ENCODE peak calls at places on chromosomes 4 and X, in five cellular contexts. K, W, E, I and H are unnamed samples.

GRCh38 chr4:80461412-80461811 is 125.9 kb downstream of the CFAP299 start:
- DNase-seq in K (no peak), W (no peak), E (no peak), I (no peak), H (no peak)

GRCh38 chr4:130668859-130669258 is 1572.9 kb downstream of the C4orf33 start:
- DNase-seq in K (no peak), W (no peak), E (no peak), I (no peak), H (no peak)

GRCh38 chr4:15457401-15458201 is 12.1 kb upstream of the CC2D2A start:
- DNase-seq in K (no peak), W (no peak), E (peak), I (no peak), H (no peak)

GRCh38 chrX:41889317-41890025 is 33.9 kb downstream of the CASK start:
- DNase-seq in K (no peak), W (no peak), E (no peak), I (no peak), H (no peak)

GRCh38 chr4:15659768-15660394 is 4.7 kb upstream of the FBXL5 start:
- DNase-seq in K (no peak), W (no peak), E (no peak), I (no peak), H (no peak)

GRCh38 chrX:98068210-98068609 is 1184.5 kb downstream of the RPA4 start:
- DNase-seq in K (no peak), W (no peak), E (no peak), I (no peak), H (no peak)

GRCh38 chr4:185656467-185656890 is 121.2 kb upstream of the PDLIM3 start:
- DNase-seq in K (peak), W (no peak), E (peak), I (no peak), H (peak)

GRCh38 chr4:5066101-5066500 is 14.8 kb downstream of the STK32B start:
- DNase-seq in K (no peak), W (no peak), E (no peak), I (no peak), H (no peak)

GRCh38 chr4:125111352-125111751 is 203.4 kb upstream of the FAT4 start:
- DNase-seq in K (no peak), W (no peak), E (no peak), I (no peak), H (no peak)

GRCh38 chrX:19698125-19698524 is 182.8 kb upstream of the MAP3K15 start:
- DNase-seq in K (no peak), W (no peak), E (no peak), I (peak), H (no peak)

GRCh38 chrX:65731684-65732289 is 64.3 kb downstream of the MSN start:
- DNase-seq in K (no peak), W (no peak), E (no peak), I (no peak), H (no peak)

GRCh38 chr4:40500781-40501180 is 128.9 kb downstream of the RBM47 start:
- DNase-seq in K (no peak), W (no peak), E (no peak), I (no peak), H (no peak)

GRCh38 chr4:153113061-153113837 is 91.0 kb upstream of the TRIM2 start:
- DNase-seq in K (no peak), W (no peak), E (no peak), I (no peak), H (no peak)

GRCh38 chr4:81833596-81833995 is 361.9 kb upstream of the RASGEF1B start:
- DNase-seq in K (no peak), W (no peak), E (no peak), I (no peak), H (no peak)

GRCh38 chrX:105658136-105658535 is 164.2 kb upstream of the NRK start:
- DNase-seq in K (no peak), W (no peak), E (no peak), I (no peak), H (no peak)

GRCh38 chr4:70722199-70722791 is 531 bp downstream of the RUFY3 start:
- DNase-seq in K (no peak), W (no peak), E (no peak), I (no peak), H (no peak)

GRCh38 chr4:124415206-124415605 is 297.3 kb downstream of the ANKRD50 start:
- DNase-seq in K (no peak), W (no peak), E (no peak), I (no peak), H (no peak)

GRCh38 chrX:22357621-22358020 is 84.9 kb downstream of the CBLL2 start:
- DNase-seq in K (no peak), W (no peak), E (no peak), I (no peak), H (no peak)

GRCh38 chr4:102794999-102795398 is 32.4 kb downstream of the UBE2D3 start:
- DNase-seq in K (no peak), W (no peak), E (no peak), I (no peak), H (no peak)
- H3K4me3 ChIP-seq in K (no peak), W (no peak), E (no peak), I (no peak), H (no peak)

DNA sequence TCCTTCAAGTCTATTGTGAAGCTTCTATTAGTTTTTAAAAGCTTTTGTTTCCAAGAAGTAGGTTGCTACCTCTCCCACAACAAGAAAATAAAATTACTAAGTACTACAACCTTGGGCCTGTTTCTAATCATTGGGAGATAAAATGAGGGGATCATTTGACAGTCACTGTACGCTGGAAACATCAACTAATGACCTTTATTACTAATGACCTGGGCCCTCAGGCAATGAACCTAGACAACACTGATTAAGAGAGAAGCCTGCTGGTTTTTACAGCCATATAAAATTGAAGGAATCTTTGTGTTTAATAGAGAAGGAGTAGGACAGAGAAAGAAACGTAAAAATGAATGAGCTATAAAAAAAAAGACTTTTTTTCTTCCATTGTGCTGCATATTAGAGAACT is 1000.9 kb downstream of the STPG2 start:
- DNase-seq in K (no peak), W (no peak), E (no peak), I (no peak), H (no peak)
- H3K27ac ChIP-seq in K (no peak), W (no peak), E (no peak), I (no peak), H (no peak)

GRCh38 chr4:147709999-147710398 is 21.9 kb upstream of the ARHGAP10 start:
- DNase-seq in K (no peak), W (no peak), E (no peak), I (no peak), H (no peak)

GRCh38 chr4:147704846-147705245 is 20.9 kb upstream of the PRMT9 start:
- DNase-seq in K (no peak), W (no peak), E (no peak), I (no peak), H (no peak)

GRCh38 chr4:147707892-147708672 is 23.8 kb upstream of the ARHGAP10 start:
- DNase-seq in K (no peak), W (no peak), E (peak), I (peak), H (no peak)
- H3K4me3 ChIP-seq in K (no peak), W (no peak), E (no peak), I (no peak), H (peak)

GRCh38 chrX:30489323-30489722 is 88.2 kb downstream of the TASL start:
- DNase-seq in K (no peak), W (no peak), E (peak), I (no peak), H (no peak)
- H3K27ac ChIP-seq in K (no peak), W (no peak), E (no peak), I (no peak), H (no peak)

GRCh38 chrX:111095974-111096870 is at the start of gene PAK3:
- DNase-seq in K (peak), W (peak), E (peak), I (no peak), H (peak)
- H3K4me3 ChIP-seq in K (peak), W (peak), E (peak), I (peak), H (peak)

GRCh38 chr4:105139646-105140045 is 7.0 kb upstream of the TET2 start:
- DNase-seq in K (no peak), W (no peak), E (no peak), I (no peak), H (no peak)
- H3K27ac ChIP-seq in K (no peak), W (no peak), E (no peak), I (no peak), H (no peak)

GRCh38 chr4:169270156-169270809 is 473 bp downstream of the SH3RF1 start:
- DNase-seq in K (peak), W (no peak), E (peak), I (peak), H (peak)
- H3K4me3 ChIP-seq in K (peak), W (peak), E (peak), I (peak), H (peak)

DNA sequence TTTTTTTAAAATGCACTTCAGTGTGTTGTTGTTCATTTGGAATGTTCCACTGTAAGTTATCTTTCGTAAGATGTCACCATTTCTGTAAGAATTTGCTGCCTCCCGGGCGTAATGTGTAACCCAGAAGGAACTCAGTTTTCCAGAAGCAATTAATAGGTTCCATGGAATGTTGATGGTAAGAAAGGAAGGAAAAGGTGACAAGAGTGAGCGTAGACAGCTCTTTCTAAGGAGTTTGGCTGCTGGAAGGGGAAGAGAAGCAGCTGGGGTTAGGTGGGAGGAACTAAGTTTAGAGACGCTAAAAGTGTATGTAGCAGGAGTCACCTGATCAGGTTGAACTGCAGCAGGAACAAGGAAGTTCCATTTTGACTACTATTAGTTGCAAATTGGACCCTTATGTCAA is 35.9 kb downstream of the PNMA5 start:
- DNase-seq in K (no peak), W (no peak), E (no peak), I (no peak), H (no peak)
- H3K27ac ChIP-seq in K (no peak), W (peak), E (no peak), I (peak), H (peak)

GRCh38 chr4:183399166-183399565 is 45.3 kb upstream of the CDKN2AIP start:
- DNase-seq in K (no peak), W (no peak), E (no peak), I (no peak), H (no peak)
- H3K4me3 ChIP-seq in K (no peak), W (peak), E (no peak), I (no peak), H (peak)

DNA sequence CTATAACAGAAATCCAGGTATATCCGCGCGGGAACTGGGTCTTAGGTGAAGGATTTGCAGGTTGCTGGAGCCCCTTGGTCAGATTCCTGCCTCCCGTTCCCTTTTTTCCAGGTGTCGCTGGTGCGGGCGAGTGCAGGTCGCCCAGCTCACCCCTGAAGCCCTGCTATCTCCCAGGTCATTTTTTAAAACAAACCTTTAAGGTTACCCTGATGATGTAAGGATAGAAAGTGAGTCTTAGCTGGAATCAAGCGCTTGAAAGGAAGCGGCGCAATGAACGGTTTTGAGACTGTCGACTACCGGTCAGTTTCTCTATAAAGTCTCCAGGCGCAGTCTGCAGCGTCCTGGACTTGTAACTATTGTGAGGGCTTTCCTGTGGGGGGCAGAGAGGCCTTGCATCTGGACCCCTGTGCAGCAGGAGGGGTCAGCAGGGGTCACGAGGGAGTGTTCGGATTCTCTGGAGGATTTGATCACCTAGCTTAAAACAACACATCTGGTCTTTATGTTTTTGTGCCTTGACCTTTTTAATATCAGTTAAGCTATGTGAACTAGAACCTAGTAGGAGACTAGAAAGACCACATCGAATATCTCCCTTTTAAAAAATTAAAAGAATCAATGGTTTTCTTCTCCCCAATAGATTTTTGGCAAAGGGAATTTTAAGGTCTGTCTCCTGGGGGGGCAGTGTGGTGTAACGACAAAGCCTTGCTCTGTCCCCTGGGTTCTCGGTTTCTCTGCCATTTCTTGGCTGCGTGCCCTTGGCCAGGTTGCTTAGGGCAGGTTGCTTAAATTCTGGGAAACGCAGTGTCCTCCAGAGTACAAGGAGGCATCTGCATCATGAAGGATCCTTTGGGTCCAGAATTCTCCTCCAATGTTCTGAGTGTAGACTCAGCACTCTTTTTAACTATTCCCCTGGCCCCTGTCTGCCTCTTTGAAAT is 1.7 kb downstream of the KIT start:
- DNase-seq in K (no peak), W (no peak), E (peak), I (no peak), H (no peak)
- H3K27ac ChIP-seq in K (no peak), W (peak), E (no peak), I (no peak), H (no peak)